ENCODE peak calls at places on chromosomes 16 and 17, in six cellular contexts. One of them, this sample, is unnamed.

GRCh38 chr17:45783593-45784292 is 377 bp upstream of the CRHR1 start:
- DNase-seq in C1 segment of cervical spinal cord: no peak
- DNase-seq in MCF 10A: no peak
- DNase-seq in stimulated activated CD4-positive, alpha-beta T cell treated with anti-CD3 and anti-CD28 coated beads, Interleukin-12 subunit alpha, Interleukin-12 subunit beta, amount 100 ng/mL, for 4 hours: peak
- DNase-seq in iris pigment epithelial cell: no peak
- DNase-seq in GM19239: no peak
- DNase-seq in this sample: no peak

GRCh38 chr16:56990407-56991286 is 1.3 kb downstream of the NLRC5 start:
- DNase-seq in MCF 10A: no peak
- DNase-seq in C1 segment of cervical spinal cord: no peak
- DNase-seq in GM19239: no peak
- DNase-seq in iris pigment epithelial cell: no peak
- DNase-seq in stimulated activated CD4-positive, alpha-beta T cell treated with anti-CD3 and anti-CD28 coated beads, Interleukin-12 subunit alpha, Interleukin-12 subunit beta, amount 100 ng/mL, for 4 hours: no peak
- DNase-seq in this sample: no peak

GRCh38 chr17:13568746-13569739 is 32.7 kb downstream of the HS3ST3A1 start:
- DNase-seq in C1 segment of cervical spinal cord: no peak
- DNase-seq in GM19239: no peak
- DNase-seq in MCF 10A: no peak
- DNase-seq in stimulated activated CD4-positive, alpha-beta T cell treated with anti-CD3 and anti-CD28 coated beads, Interleukin-12 subunit alpha, Interleukin-12 subunit beta, amount 100 ng/mL, for 4 hours: no peak
- DNase-seq in iris pigment epithelial cell: no peak
- DNase-seq in this sample: no peak

GRCh38 chr16:87671715-87672270 is 69.5 kb downstream of the JPH3 start:
- DNase-seq in MCF 10A: no peak
- DNase-seq in C1 segment of cervical spinal cord: no peak
- DNase-seq in GM19239: no peak
- DNase-seq in stimulated activated CD4-positive, alpha-beta T cell treated with anti-CD3 and anti-CD28 coated beads, Interleukin-12 subunit alpha, Interleukin-12 subunit beta, amount 100 ng/mL, for 4 hours: no peak
- DNase-seq in iris pigment epithelial cell: no peak
- DNase-seq in this sample: no peak

GRCh38 chr17:16418684-16419066 is 3.3 kb downstream of the TRPV2 start:
- DNase-seq in stimulated activated CD4-positive, alpha-beta T cell treated with anti-CD3 and anti-CD28 coated beads, Interleukin-12 subunit alpha, Interleukin-12 subunit beta, amount 100 ng/mL, for 4 hours: no peak
- DNase-seq in iris pigment epithelial cell: no peak
- DNase-seq in MCF 10A: no peak
- DNase-seq in GM19239: no peak
- DNase-seq in C1 segment of cervical spinal cord: no peak
- DNase-seq in this sample: no peak

GRCh38 chr17:75218121-75218520 is 12.6 kb downstream of the NUP85 start:
- DNase-seq in MCF 10A: no peak
- DNase-seq in iris pigment epithelial cell: no peak
- DNase-seq in GM19239: no peak
- DNase-seq in C1 segment of cervical spinal cord: no peak
- DNase-seq in stimulated activated CD4-positive, alpha-beta T cell treated with anti-CD3 and anti-CD28 coated beads, Interleukin-12 subunit alpha, Interleukin-12 subunit beta, amount 100 ng/mL, for 4 hours: no peak
- DNase-seq in this sample: no peak

GRCh38 chr17:39808409-39808997 is 55.6 kb downstream of the IKZF3 start:
- DNase-seq in GM19239: no peak
- DNase-seq in C1 segment of cervical spinal cord: no peak
- DNase-seq in MCF 10A: no peak
- DNase-seq in iris pigment epithelial cell: no peak
- DNase-seq in stimulated activated CD4-positive, alpha-beta T cell treated with anti-CD3 and anti-CD28 coated beads, Interleukin-12 subunit alpha, Interleukin-12 subunit beta, amount 100 ng/mL, for 4 hours: no peak
- DNase-seq in this sample: no peak

GRCh38 chr17:51152766-51153209 is 571 bp upstream of the NME1 start:
- DNase-seq in stimulated activated CD4-positive, alpha-beta T cell treated with anti-CD3 and anti-CD28 coated beads, Interleukin-12 subunit alpha, Interleukin-12 subunit beta, amount 100 ng/mL, for 4 hours: no peak
- DNase-seq in MCF 10A: no peak
- DNase-seq in GM19239: no peak
- DNase-seq in C1 segment of cervical spinal cord: no peak
- DNase-seq in iris pigment epithelial cell: peak
- DNase-seq in this sample: no peak

GRCh38 chr16:30941600-30942420 is 7.1 kb upstream of the ORAI3 start:
- DNase-seq in C1 segment of cervical spinal cord: peak
- DNase-seq in GM19239: peak
- DNase-seq in MCF 10A: peak
- DNase-seq in iris pigment epithelial cell: peak
- DNase-seq in stimulated activated CD4-positive, alpha-beta T cell treated with anti-CD3 and anti-CD28 coated beads, Interleukin-12 subunit alpha, Interleukin-12 subunit beta, amount 100 ng/mL, for 4 hours: peak
- DNase-seq in this sample: peak

GRCh38 chr16:79013004-79013403 is 587.5 kb downstream of the MAF start:
- DNase-seq in stimulated activated CD4-positive, alpha-beta T cell treated with anti-CD3 and anti-CD28 coated beads, Interleukin-12 subunit alpha, Interleukin-12 subunit beta, amount 100 ng/mL, for 4 hours: no peak
- DNase-seq in C1 segment of cervical spinal cord: no peak
- DNase-seq in MCF 10A: no peak
- DNase-seq in iris pigment epithelial cell: no peak
- DNase-seq in GM19239: peak
- DNase-seq in this sample: peak

GRCh38 chr17:6567528-6568185 is 11.3 kb upstream of the PITPNM3 start:
- DNase-seq in GM19239: no peak
- DNase-seq in iris pigment epithelial cell: no peak
- DNase-seq in C1 segment of cervical spinal cord: no peak
- DNase-seq in stimulated activated CD4-positive, alpha-beta T cell treated with anti-CD3 and anti-CD28 coated beads, Interleukin-12 subunit alpha, Interleukin-12 subunit beta, amount 100 ng/mL, for 4 hours: no peak
- DNase-seq in MCF 10A: peak
- DNase-seq in this sample: no peak

GRCh38 chr16:12786077-12786476 is 17.6 kb downstream of the CPPED1 start:
- DNase-seq in C1 segment of cervical spinal cord: no peak
- DNase-seq in GM19239: no peak
- DNase-seq in stimulated activated CD4-positive, alpha-beta T cell treated with anti-CD3 and anti-CD28 coated beads, Interleukin-12 subunit alpha, Interleukin-12 subunit beta, amount 100 ng/mL, for 4 hours: no peak
- DNase-seq in MCF 10A: no peak
- DNase-seq in iris pigment epithelial cell: no peak
- DNase-seq in this sample: no peak

GRCh38 chr17:76740329-76741118 is 2.6 kb downstream of the MFSD11 start:
- DNase-seq in C1 segment of cervical spinal cord: no peak
- DNase-seq in MCF 10A: no peak
- DNase-seq in GM19239: no peak
- DNase-seq in iris pigment epithelial cell: peak
- DNase-seq in stimulated activated CD4-positive, alpha-beta T cell treated with anti-CD3 and anti-CD28 coated beads, Interleukin-12 subunit alpha, Interleukin-12 subunit beta, amount 100 ng/mL, for 4 hours: no peak
- DNase-seq in this sample: no peak

GRCh38 chr16:30875881-30876791 is 17.7 kb downstream of the BCL7C start:
- DNase-seq in C1 segment of cervical spinal cord: peak
- DNase-seq in GM19239: no peak
- DNase-seq in iris pigment epithelial cell: no peak
- DNase-seq in MCF 10A: no peak
- DNase-seq in stimulated activated CD4-positive, alpha-beta T cell treated with anti-CD3 and anti-CD28 coated beads, Interleukin-12 subunit alpha, Interleukin-12 subunit beta, amount 100 ng/mL, for 4 hours: no peak
- DNase-seq in this sample: peak

GRCh38 chr16:50384500-50385122 is 15.8 kb upstream of the BRD7 start:
- DNase-seq in MCF 10A: no peak
- DNase-seq in GM19239: no peak
- DNase-seq in iris pigment epithelial cell: no peak
- DNase-seq in C1 segment of cervical spinal cord: no peak
- DNase-seq in stimulated activated CD4-positive, alpha-beta T cell treated with anti-CD3 and anti-CD28 coated beads, Interleukin-12 subunit alpha, Interleukin-12 subunit beta, amount 100 ng/mL, for 4 hours: no peak
- DNase-seq in this sample: no peak

GRCh38 chr17:42312035-42312284 is 23.7 kb downstream of the STAT5A start:
- DNase-seq in iris pigment epithelial cell: no peak
- DNase-seq in GM19239: no peak
- DNase-seq in stimulated activated CD4-positive, alpha-beta T cell treated with anti-CD3 and anti-CD28 coated beads, Interleukin-12 subunit alpha, Interleukin-12 subunit beta, amount 100 ng/mL, for 4 hours: no peak
- DNase-seq in C1 segment of cervical spinal cord: no peak
- DNase-seq in MCF 10A: no peak
- DNase-seq in this sample: no peak

GRCh38 chr17:34357398-34357797 is 1.1 kb downstream of the CCL13 start:
- DNase-seq in GM19239: no peak
- DNase-seq in C1 segment of cervical spinal cord: no peak
- DNase-seq in MCF 10A: no peak
- DNase-seq in iris pigment epithelial cell: no peak
- DNase-seq in stimulated activated CD4-positive, alpha-beta T cell treated with anti-CD3 and anti-CD28 coated beads, Interleukin-12 subunit alpha, Interleukin-12 subunit beta, amount 100 ng/mL, for 4 hours: no peak
- DNase-seq in this sample: no peak

GRCh38 chr17:71922439-71922838 is 198.4 kb upstream of the SOX9 start:
- DNase-seq in MCF 10A: peak
- DNase-seq in GM19239: no peak
- DNase-seq in C1 segment of cervical spinal cord: no peak
- DNase-seq in stimulated activated CD4-positive, alpha-beta T cell treated with anti-CD3 and anti-CD28 coated beads, Interleukin-12 subunit alpha, Interleukin-12 subunit beta, amount 100 ng/mL, for 4 hours: no peak
- DNase-seq in iris pigment epithelial cell: peak
- DNase-seq in this sample: no peak

GRCh38 chr17:17890773-17891759 is 54.3 kb upstream of the SREBF1 start:
- DNase-seq in iris pigment epithelial cell: peak
- DNase-seq in stimulated activated CD4-positive, alpha-beta T cell treated with anti-CD3 and anti-CD28 coated beads, Interleukin-12 subunit alpha, Interleukin-12 subunit beta, amount 100 ng/mL, for 4 hours: peak
- DNase-seq in GM19239: peak
- DNase-seq in MCF 10A: peak
- DNase-seq in C1 segment of cervical spinal cord: no peak
- DNase-seq in this sample: peak

GRCh38 chr16:82195917-82196494 is 26.0 kb upstream of the MPHOSPH6 start:
- DNase-seq in stimulated activated CD4-positive, alpha-beta T cell treated with anti-CD3 and anti-CD28 coated beads, Interleukin-12 subunit alpha, Interleukin-12 subunit beta, amount 100 ng/mL, for 4 hours: no peak
- DNase-seq in GM19239: no peak
- DNase-seq in C1 segment of cervical spinal cord: no peak
- DNase-seq in MCF 10A: no peak
- DNase-seq in iris pigment epithelial cell: peak
- DNase-seq in this sample: no peak

GRCh38 chr16:51937771-51938170 is 609.2 kb downstream of the TOX3 start:
- DNase-seq in stimulated activated CD4-positive, alpha-beta T cell treated with anti-CD3 and anti-CD28 coated beads, Interleukin-12 subunit alpha, Interleukin-12 subunit beta, amount 100 ng/mL, for 4 hours: no peak
- DNase-seq in MCF 10A: no peak
- DNase-seq in iris pigment epithelial cell: no peak
- DNase-seq in GM19239: no peak
- DNase-seq in C1 segment of cervical spinal cord: no peak
- DNase-seq in this sample: no peak

GRCh38 chr17:75525806-75526554 is 483 bp downstream of the LLGL2 start:
- DNase-seq in MCF 10A: peak
- DNase-seq in GM19239: no peak
- DNase-seq in iris pigment epithelial cell: no peak
- DNase-seq in stimulated activated CD4-positive, alpha-beta T cell treated with anti-CD3 and anti-CD28 coated beads, Interleukin-12 subunit alpha, Interleukin-12 subunit beta, amount 100 ng/mL, for 4 hours: no peak
- DNase-seq in C1 segment of cervical spinal cord: no peak
- DNase-seq in this sample: no peak

GRCh38 chr17:27976331-27976730 is 66.1 kb upstream of the NLK start:
- DNase-seq in C1 segment of cervical spinal cord: no peak
- DNase-seq in stimulated activated CD4-positive, alpha-beta T cell treated with anti-CD3 and anti-CD28 coated beads, Interleukin-12 subunit alpha, Interleukin-12 subunit beta, amount 100 ng/mL, for 4 hours: no peak
- DNase-seq in MCF 10A: no peak
- DNase-seq in GM19239: peak
- DNase-seq in iris pigment epithelial cell: peak
- DNase-seq in this sample: no peak